ENCODE peak calls at places on chromosomes 11 and 22, in five cellular contexts. A is H1, H is A549, X is K562, E is NB4. F is an unnamed sample.

GRCh38 chr11:27228891-27229290 is 134.1 kb downstream of the CCDC34 start:
- DNase-seq in A (peak; percentile 1), H (no peak), X (no peak), E (no peak), F (no peak)

GRCh38 chr11:20355221-20356219 is 8.0 kb upstream of the HTATIP2 start:
- DNase-seq in A (no peak), H (peak; percentile 52), X (peak; percentile 59), E (peak; percentile 54), F (peak; percentile 64)

GRCh38 chr22:36335621-36336020 is 52.1 kb downstream of the MYH9 start:
- DNase-seq in A (no peak), H (no peak), X (no peak), E (no peak), F (no peak)

GRCh38 chr11:27213232-27213660 is 149.8 kb downstream of the CCDC34 start:
- DNase-seq in A (peak; percentile 24), H (no peak), X (no peak), E (no peak), F (peak; percentile 48)

GRCh38 chr11:77776455-77776854 is 44.1 kb downstream of the RSF1 start:
- DNase-seq in A (no peak), H (no peak), X (peak; percentile 21), E (peak; percentile 39), F (peak; percentile 49)

GRCh38 chr11:73047773-73048371 is 94.2 kb downstream of the FCHSD2 start:
- DNase-seq in A (no peak), H (no peak), X (no peak), E (no peak), F (peak; percentile 34)

GRCh38 chr11:65363770-65364169 is 9.2 kb downstream of the TIGD3 start:
- DNase-seq in A (no peak), H (no peak), X (no peak), E (no peak), F (no peak)

GRCh38 chr11:8812438-8812837 is 98.6 kb upstream of the AKIP1 start:
- DNase-seq in A (no peak), H (no peak), X (no peak), E (peak; percentile 71), F (no peak)

GRCh38 chr22:37442537-37442936 is 15.3 kb upstream of the ELFN2 start:
- DNase-seq in A (no peak), H (no peak), X (no peak), E (peak; percentile 49), F (no peak)

GRCh38 chr11:45209904-45210699 is 63.7 kb downstream of the PRDM11 start:
- DNase-seq in A (peak; percentile 70), H (no peak), X (no peak), E (peak; percentile 45), F (peak; percentile 76)

GRCh38 chr11:6365659-6366058 is 24.6 kb upstream of the SMPD1 start:
- DNase-seq in A (no peak), H (no peak), X (no peak), E (no peak), F (no peak)

GRCh38 chr22:38852522-38852921 is 8.7 kb upstream of the NPTXR start:
- DNase-seq in A (no peak), H (no peak), X (no peak), E (no peak), F (no peak)

GRCh38 chr11:60281482-60281881 is 1.0 kb downstream of the MS4A4A start:
- DNase-seq in A (no peak), H (no peak), X (no peak), E (no peak), F (no peak)

GRCh38 chr11:68461284-68461861 is 821 bp downstream of the PPP6R3 start:
- DNase-seq in A (no peak), H (peak; percentile 43), X (no peak), E (peak; percentile 69), F (peak; percentile 49)

GRCh38 chr11:99548264-99548663 is 527.5 kb downstream of the CNTN5 start:
- DNase-seq in A (no peak), H (no peak), X (no peak), E (peak; percentile 13), F (no peak)

GRCh38 chr11:95684170-95684569 is 105.4 kb downstream of the FAM76B start:
- DNase-seq in A (no peak), H (no peak), X (no peak), E (no peak), F (no peak)

GRCh38 chr22:35092146-35092805 is 26.3 kb downstream of the ISX start:
- DNase-seq in A (no peak), H (no peak), X (no peak), E (no peak), F (no peak)

GRCh38 chr22:17083811-17084540 is 824 bp upstream of the IL17RA start:
- DNase-seq in A (no peak), H (no peak), X (no peak), E (no peak), F (no peak)

GRCh38 chr11:7281083-7281482 is 29.4 kb downstream of the SYT9 start:
- DNase-seq in A (no peak), H (no peak), X (no peak), E (no peak), F (peak; percentile 20)

DNA sequence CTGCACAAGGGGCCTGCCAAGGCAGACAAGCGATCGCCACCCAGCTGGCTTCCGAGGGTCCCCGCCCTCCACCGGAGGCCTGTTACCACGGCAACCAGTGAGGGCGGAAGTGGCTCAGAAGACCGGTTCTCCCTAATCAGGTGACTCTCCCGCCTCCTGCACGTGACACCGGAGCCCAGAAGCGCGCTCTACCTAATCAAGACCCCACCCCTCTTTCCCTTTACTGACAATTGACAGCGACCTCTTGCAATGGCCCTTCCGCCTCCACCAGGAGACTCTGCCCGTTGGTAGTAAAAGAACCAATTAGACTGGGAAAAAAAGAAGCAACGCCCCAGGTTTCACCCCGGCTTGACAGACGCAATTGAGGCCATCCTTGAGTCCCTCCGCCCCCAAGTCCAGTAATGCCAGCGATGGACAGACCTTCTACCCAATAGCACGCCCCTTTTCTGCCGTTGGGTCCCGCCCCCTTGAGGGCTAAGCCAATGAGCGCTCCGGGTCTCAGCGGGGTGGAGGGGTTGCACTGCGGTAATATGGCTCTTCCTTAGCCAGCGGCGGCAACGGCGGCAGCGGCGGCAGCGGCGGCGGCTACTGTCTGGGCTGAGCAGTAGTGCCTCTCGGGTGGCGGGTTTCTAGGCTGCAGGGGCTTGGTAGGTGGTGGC is at the start of gene UVRAG:
- DNase-seq in A (peak; percentile 99), H (peak; percentile 99), X (peak; percentile 98), E (peak; percentile 100), F (peak; percentile 100)
- TF ChIP-seq POLR2A in A (no peak), H (peak; percentile 45), X (peak; percentile 87), E (peak; percentile 81), F (peak; percentile 82)

GRCh38 chr22:20397498-20397897 is 3.5 kb downstream of the ZNF74 start:
- DNase-seq in A (no peak), H (no peak), X (no peak), E (no peak), F (no peak)

GRCh38 chr22:20398420-20398819 is 4.5 kb downstream of the ZNF74 start:
- DNase-seq in A (no peak), H (no peak), X (no peak), E (no peak), F (no peak)

GRCh38 chr22:20401376-20402020 is 7.5 kb downstream of the ZNF74 start:
- DNase-seq in A (no peak), H (no peak), X (peak; percentile 33), E (no peak), F (no peak)

GRCh38 chr22:20400606-20401375 is 6.8 kb downstream of the ZNF74 start:
- DNase-seq in A (no peak), H (no peak), X (peak; percentile 41), E (no peak), F (no peak)

DNA sequence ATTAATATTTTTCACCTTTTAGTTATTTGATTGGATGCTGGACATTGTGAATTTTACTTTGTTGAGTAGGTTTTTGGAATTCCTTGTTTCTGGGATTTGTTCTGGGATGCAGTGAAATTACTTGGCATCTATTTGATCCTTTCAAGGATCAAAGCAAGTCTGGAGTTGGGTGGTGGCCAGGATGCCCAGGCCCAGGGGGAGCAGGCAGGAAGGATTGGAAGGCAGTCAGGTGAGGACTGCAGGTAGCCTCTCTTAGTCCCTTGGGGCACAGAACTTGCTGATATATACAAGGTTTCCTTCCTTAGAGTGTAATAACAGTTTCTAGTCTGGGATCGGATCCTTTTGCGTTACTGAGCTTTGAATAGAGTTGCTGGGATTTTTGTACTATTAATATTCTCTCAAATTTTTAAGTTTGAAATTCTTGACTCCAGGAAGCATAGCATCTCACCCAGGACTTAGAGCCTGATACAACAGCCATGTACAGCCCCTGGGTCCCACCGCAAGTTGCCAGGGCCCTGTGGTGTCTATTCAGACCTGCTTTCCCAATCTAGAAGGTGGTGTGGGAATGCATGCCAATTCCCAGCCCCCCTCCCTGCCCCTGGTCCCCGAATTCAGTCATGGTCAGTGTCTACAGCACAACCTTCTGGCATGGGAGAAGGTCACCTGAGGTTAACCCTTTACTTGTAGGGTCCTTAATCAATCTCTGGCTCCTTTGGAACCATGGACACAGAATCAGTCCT is 6.1 kb downstream of the ZNF74 start:
- DNase-seq in A (no peak), H (no peak), X (peak; percentile 40), E (no peak), F (no peak)
- TF ChIP-seq MAX in A (no peak), H (no peak), X (no peak), E (no peak), F (no peak)

DNA sequence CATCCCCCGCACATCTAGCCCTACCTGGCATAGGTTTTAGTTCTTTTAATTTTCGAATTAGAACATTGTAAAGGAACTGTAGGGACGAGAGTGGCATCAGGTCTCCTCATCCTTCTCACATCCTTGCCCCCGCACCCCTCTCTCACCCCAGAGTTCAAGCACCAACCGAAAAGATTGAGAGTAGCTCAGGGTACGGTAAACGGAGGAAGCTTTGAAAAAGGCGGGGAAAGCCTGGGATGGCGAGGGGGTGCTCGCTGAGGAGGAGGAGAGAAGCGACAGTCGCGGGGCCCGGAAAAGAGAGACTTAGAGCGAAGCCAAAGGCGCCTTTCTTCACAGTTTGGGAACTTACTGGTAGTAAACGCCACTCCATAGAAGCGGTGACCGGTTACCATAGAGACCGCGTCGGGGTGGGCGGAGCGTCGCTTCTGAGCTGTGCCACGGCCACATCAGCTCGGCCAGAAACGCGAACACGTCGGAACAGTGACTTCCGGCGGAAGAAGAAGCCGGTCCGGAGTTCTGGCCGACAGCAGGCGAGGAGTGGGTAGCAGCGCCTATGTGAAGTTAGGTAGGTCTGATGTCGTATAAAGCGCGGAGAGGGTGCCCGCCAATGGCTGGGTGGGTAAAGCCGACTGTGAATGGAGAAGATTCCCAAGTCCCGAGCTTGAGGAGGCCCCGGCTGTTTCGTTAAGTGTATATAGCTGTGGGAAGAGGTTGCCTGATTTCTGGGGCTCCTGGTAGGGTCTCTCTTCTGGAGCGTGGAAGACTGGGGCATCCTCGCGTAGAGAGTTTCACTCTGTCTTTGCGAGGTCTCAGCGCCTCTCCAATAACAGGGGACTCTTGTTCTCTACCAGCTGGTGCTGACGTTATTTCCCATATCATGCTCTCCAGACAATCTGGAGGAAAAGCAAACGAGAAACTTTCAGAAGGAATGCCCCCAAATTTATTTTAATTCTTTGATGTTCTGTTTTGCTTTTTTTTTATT is at the start of the genes DCDC1 and DNAJC24:
- DNase-seq in A (peak; percentile 94), H (peak; percentile 68), X (peak; percentile 87), E (peak; percentile 93), F (peak; percentile 93)
- TF ChIP-seq POLR2A in A (no peak), H (peak; percentile 88), X (peak; percentile 91), E (peak; percentile 62), F (peak; percentile 83)

DNA sequence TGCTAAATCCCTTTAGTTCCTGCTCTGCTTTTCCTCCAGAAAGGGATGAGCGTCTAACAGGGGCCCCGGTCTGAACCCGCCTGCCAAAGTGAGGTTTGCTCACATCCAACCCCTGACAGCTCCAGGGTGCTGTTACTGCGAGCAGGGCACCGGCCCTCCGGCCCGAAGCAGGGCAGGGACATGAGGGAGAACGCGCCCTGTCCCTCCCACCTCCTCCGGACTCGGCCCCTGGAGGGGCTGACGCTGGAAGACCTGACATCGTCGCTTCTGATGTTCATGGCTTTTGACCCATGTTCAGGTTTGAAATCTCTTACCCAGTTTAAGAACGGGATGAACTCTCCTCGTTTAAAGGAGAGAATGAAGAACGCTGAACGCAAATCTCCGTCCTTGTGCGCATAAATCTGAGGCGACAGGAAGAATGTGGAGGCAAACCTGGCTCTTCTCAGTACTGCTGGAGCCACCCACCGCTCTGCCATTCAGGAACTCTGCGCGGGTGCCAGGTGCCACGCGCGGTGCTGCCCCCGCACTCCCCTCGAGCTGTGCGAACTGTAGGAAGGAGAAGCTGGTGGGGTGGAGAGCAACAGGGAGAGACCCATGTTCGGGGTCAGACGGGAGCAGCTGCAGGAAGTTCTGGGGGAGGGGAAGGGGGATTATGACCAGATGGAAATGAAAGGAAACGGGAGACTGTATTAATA is 819 bp upstream of the EEF1G start:
- DNase-seq in A (no peak), H (no peak), X (peak; percentile 53), E (peak; percentile 72), F (peak; percentile 64)
- TF ChIP-seq MAX in A (no peak), H (no peak), X (no peak), E (no peak), F (no peak)

F was measured in endothelial cell of umbilical vein.